ENCODE peak calls at places on chromosomes 13 and 19, in ten cellular contexts. W is choroid plexus epithelial cell, A is neural crest cell, K is foreskin fibroblast, S is brain microvascular endothelial cell, G is GM23338, H is AG10803, O is LNCaP clone FGC, T is Peyer's patch, V is RWPE1. B is an unnamed sample.

GRCh38 chr13:44474122-44474910 is 100.7 kb downstream of the SERP2 start:
- DNase-seq in W (peak), A (no peak), K (no peak), S (no peak), G (peak), H (peak), O (no peak), T (no peak), V (no peak), B (no peak)

GRCh38 chr19:5923356-5923755 is 9.3 kb downstream of the CAPS start:
- DNase-seq in W (no peak), A (no peak), K (no peak), S (no peak), G (no peak), H (no peak), O (no peak), T (no peak), V (no peak), B (no peak)

GRCh38 chr19:9487016-9487415 is 11.4 kb downstream of the ZNF560 start:
- DNase-seq in W (no peak), A (no peak), K (no peak), S (no peak), G (no peak), H (no peak), O (no peak), T (no peak), V (no peak), B (no peak)

GRCh38 chr19:2983351-2984195 is 6.2 kb downstream of the TLE6 start:
- DNase-seq in W (peak), A (peak), K (peak), S (no peak), G (peak), H (peak), O (no peak), T (peak), V (peak), B (no peak)

GRCh38 chr13:108595416-108596257 is 33.8 kb upstream of the MYO16 start:
- DNase-seq in W (peak), A (no peak), K (no peak), S (no peak), G (no peak), H (no peak), O (no peak), T (no peak), V (no peak), B (no peak)

GRCh38 chr19:35332817-35333216 is 3.8 kb downstream of the CD22 start:
- DNase-seq in W (no peak), A (no peak), K (no peak), S (no peak), G (peak), H (no peak), O (no peak), T (peak), V (no peak), B (peak)

GRCh38 chr19:40398417-40399056 is 8.6 kb upstream of the HIPK4 start:
- DNase-seq in W (peak), A (no peak), K (peak), S (peak), G (peak), H (no peak), O (no peak), T (peak), V (peak), B (peak)

GRCh38 chr19:46211201-46211881 is 18.2 kb upstream of the IGFL1 start:
- DNase-seq in W (no peak), A (no peak), K (no peak), S (no peak), G (peak), H (peak), O (no peak), T (no peak), V (peak), B (no peak)

GRCh38 chr19:10553943-10554381 is 10.3 kb downstream of the ATG4D start:
- DNase-seq in W (no peak), A (no peak), K (no peak), S (no peak), G (no peak), H (no peak), O (no peak), T (peak), V (peak), B (peak)

GRCh38 chr19:47226426-47227346 is 4.3 kb downstream of the BBC3 start:
- DNase-seq in W (peak), A (no peak), K (peak), S (no peak), G (peak), H (peak), O (no peak), T (peak), V (peak), B (peak)

GRCh38 chr13:73521291-73521626 is 462.5 kb downstream of the KLF5 start:
- DNase-seq in W (no peak), A (no peak), K (no peak), S (no peak), G (no peak), H (no peak), O (no peak), T (no peak), V (no peak), B (no peak)

GRCh38 chr13:113654175-113654560 is 3.8 kb downstream of the ATP4B start:
- DNase-seq in W (peak), A (no peak), K (no peak), S (no peak), G (no peak), H (no peak), O (no peak), T (peak), V (no peak), B (no peak)

GRCh38 chr13:71320452-71320851 is 546.6 kb downstream of the DACH1 start:
- DNase-seq in W (peak), A (no peak), K (peak), S (peak), G (peak), H (no peak), O (no peak), T (no peak), V (no peak), B (no peak)

GRCh38 chr19:49676136-49676689 is 858 bp upstream of the PRMT1 start:
- DNase-seq in W (peak), A (no peak), K (peak), S (peak), G (peak), H (peak), O (peak), T (peak), V (peak), B (no peak)

GRCh38 chr13:67343777-67344176 is 113.6 kb upstream of the PCDH9 start:
- DNase-seq in W (no peak), A (no peak), K (no peak), S (no peak), G (peak), H (no peak), O (peak), T (no peak), V (peak), B (no peak)

GRCh38 chr19:13920940-13921744 is 15.1 kb downstream of the CC2D1A start:
- DNase-seq in W (peak), A (no peak), K (peak), S (peak), G (peak), H (peak), O (no peak), T (no peak), V (peak), B (no peak)

GRCh38 chr13:98447881-98448641 is 128.8 kb downstream of the STK24 start:
- DNase-seq in W (peak), A (peak), K (peak), S (no peak), G (peak), H (peak), O (no peak), T (no peak), V (peak), B (no peak)

GRCh38 chr13:36282818-36283432 is 14.7 kb downstream of the CCDC169 start:
- DNase-seq in W (peak), A (no peak), K (peak), S (no peak), G (peak), H (peak), O (no peak), T (no peak), V (peak), B (no peak)

GRCh38 chr19:49818691-49819331 is 722 bp downstream of the MED25 start:
- DNase-seq in W (no peak), A (no peak), K (no peak), S (no peak), G (no peak), H (no peak), O (no peak), T (no peak), V (no peak), B (no peak)

GRCh38 chr19:48113190-48113917 is 2.7 kb upstream of the PLA2G4C start:
- DNase-seq in W (peak), A (no peak), K (peak), S (peak), G (no peak), H (no peak), O (no peak), T (no peak), V (no peak), B (no peak)

GRCh38 chr19:2135474-2136402 is 15.6 kb downstream of the AP3D1 start:
- DNase-seq in W (no peak), A (no peak), K (no peak), S (no peak), G (no peak), H (no peak), O (no peak), T (no peak), V (no peak), B (no peak)

GRCh38 chr19:49637865-49638350 is 2.0 kb downstream of the RRAS start:
- DNase-seq in W (peak), A (no peak), K (peak), S (peak), G (peak), H (peak), O (peak), T (peak), V (peak), B (no peak)

DNA sequence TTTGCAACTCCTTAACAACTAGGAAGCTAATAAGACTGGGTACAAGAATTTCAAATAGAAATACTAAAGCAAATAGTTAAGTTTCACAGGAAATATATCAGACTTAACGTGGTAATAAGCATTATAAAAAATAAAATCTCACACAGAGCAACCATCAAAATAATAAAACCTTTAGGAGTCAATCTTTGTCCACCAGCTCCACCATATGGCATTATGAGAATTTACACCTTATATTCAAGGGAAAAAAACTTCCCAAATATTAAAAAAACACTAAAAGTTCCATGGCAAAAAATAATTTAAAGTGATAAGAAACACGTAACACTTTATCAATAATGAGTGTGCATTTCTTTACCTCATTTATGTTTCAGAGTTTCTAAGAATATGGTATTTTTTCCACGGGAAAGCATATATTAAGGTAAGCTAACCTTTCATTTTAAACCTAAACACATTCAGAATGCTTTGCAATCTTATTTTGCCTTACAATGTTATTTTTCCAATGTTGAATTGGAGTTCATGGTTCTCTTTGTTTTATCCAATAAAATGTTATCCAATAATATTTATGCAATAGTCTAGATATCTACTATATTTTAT is 423.2 kb upstream of the SGCG start:
- DNase-seq in W (peak), A (no peak), K (peak), S (no peak), G (peak), H (peak), O (no peak), T (no peak), V (peak), B (no peak)
- TF ChIP-seq CTCF in W (peak), A (peak), K (no peak), S (no peak), G (peak), H (peak), O (peak), T (peak), V (peak), B (no peak)

DNA sequence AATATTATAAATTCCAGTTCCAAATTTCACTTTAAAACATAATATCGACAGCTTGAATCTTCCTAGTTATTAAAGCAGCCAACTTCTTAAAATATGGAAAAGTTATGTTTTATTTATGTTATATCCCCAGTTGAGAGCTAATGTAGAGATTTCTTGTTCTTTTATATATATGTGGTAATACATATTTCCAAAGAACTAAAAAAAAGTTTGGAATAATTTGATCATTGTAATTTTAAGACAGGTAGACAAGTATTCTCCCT is 781 bp upstream of the TBC1D4 start:
- DNase-seq in W (no peak), A (no peak), K (no peak), S (no peak), G (no peak), H (no peak), O (no peak), T (no peak), V (no peak), B (no peak)
- TF ChIP-seq CTCF in W (no peak), A (peak), K (no peak), S (no peak), G (no peak), H (no peak), O (no peak), T (no peak), V (peak), B (no peak)

GRCh38 chr13:53206455-53206854 is 177.8 kb downstream of the OLFM4 start:
- DNase-seq in W (peak), A (no peak), K (no peak), S (no peak), G (peak), H (no peak), O (no peak), T (no peak), V (peak), B (no peak)
- TF ChIP-seq CTCF in W (peak), A (peak), K (no peak), S (peak), G (peak), H (peak), O (peak), T (peak), V (peak), B (peak)

GRCh38 chr19:16589917-16590316 is 17.7 kb upstream of the SLC35E1 start:
- DNase-seq in W (no peak), A (no peak), K (no peak), S (no peak), G (no peak), H (no peak), O (no peak), T (no peak), V (no peak), B (no peak)
- TF ChIP-seq CTCF in W (no peak), A (no peak), K (no peak), S (no peak), G (no peak), H (no peak), O (no peak), T (no peak), V (no peak), B (no peak)

DNA sequence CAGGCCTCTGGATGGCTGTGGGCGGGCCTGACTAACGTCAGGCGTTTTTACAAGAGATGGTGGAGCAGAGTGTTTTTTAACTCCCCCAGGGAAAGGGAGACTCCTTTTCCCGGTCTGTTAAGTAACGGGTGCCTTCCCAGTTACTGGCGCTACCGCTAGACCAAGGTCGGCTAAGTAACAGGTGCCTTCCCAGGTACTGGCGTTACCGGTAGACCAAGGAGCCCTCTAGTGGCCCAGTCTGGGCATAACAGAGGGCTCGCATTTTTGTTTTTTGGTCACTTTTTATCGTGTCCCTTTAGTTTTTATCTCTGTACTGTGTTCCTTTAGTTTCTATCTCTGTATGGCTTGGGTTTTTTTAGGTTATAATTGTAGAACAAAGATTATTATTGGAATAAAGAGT is 10.0 kb downstream of the ZNF383 start:
- DNase-seq in W (peak), A (no peak), K (peak), S (no peak), G (peak), H (no peak), O (peak), T (no peak), V (no peak), B (no peak)
- TF ChIP-seq CTCF in W (peak), A (peak), K (peak), S (peak), G (peak), H (peak), O (peak), T (no peak), V (peak), B (peak)

DNA sequence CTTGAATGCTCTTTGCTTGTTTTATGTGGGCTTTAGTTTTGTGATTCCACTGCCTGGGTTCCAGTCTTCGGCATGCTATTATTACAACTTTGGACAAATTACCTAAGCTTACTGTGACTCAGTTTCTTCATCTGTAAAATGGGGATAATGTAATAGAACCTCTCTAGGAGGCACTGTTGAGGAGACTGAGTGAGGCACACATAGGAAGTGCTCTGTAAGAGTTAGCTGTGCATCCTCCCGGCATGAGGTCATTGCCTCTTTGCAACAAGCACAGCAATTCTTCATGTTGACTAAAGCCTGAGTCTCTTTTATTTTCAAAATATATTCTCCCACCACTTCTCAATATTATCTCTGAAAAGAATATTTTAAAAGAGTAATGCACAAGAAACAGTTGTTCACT is 227.4 kb downstream of the DLEU7 start:
- DNase-seq in W (peak), A (no peak), K (peak), S (peak), G (no peak), H (peak), O (no peak), T (no peak), V (no peak), B (no peak)
- TF ChIP-seq CTCF in W (no peak), A (no peak), K (no peak), S (peak), G (no peak), H (no peak), O (no peak), T (no peak), V (no peak), B (no peak)

DNA sequence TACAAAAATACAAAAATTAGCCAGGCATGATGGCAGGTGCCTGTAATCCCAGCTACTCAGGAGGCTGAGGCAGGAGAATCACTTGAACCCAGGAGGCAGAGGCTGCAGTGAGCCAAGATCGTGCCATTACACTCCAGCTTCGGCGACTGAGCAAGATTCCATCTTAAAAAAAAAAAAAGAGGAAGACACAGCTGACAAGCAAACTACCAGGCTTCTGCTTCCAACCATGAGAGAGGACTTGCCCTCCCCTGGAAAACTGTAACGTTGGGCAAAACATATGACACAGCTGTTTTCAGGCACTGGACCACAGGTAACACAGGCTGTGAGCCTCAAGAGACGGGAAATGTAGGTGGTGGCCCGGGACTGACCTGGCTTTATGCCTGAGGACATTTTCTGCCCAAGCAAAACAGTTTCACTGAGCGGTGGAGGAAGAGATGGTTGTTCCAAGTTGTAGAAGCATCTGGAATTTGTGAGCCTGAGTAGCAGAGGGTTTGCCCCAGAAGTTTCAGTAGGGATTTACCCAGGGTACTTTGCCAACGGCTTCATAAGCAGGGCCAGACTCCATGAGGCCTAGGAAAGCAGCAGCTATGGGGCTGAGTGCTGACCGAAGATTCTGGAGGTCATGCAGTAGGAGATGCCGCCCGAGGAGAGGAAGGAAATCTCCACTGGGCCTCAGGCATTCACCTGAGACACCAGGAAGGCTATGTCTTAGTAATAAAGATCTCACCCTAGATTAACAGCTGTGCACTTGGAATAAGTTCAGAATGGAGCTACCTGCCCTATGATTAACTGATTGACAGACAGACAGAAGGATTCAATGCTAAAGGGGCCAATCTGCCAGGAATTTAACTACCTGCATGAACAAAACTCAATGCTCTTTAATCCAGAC is 88.0 kb downstream of the ABCC4 start:
- DNase-seq in W (no peak), A (no peak), K (no peak), S (no peak), G (no peak), H (no peak), O (peak), T (no peak), V (no peak), B (no peak)
- TF ChIP-seq CTCF in W (no peak), A (no peak), K (no peak), S (no peak), G (no peak), H (no peak), O (no peak), T (no peak), V (no peak), B (no peak)

DNA sequence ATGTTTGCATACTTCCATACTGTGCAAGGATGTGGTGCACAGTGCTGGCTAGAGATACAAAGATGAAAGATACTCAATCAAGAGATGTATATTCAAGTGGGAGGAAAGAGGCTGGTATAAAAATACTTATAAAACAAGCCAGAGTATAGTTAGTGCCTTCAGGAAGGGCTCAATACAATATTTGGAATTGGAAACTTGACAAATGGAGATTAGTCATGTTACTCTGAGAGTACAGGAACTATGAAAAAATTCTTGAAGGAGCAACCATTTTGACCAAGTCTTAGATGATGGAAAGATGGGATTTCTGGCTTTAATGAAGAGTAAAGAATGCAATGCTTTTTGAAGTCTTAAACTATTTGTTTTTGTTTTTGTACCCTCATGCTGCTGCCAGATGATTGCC is 8.1 kb downstream of the PDS5B start:
- DNase-seq in W (no peak), A (no peak), K (peak), S (no peak), G (no peak), H (peak), O (no peak), T (no peak), V (no peak), B (no peak)
- TF ChIP-seq CTCF in W (no peak), A (no peak), K (no peak), S (no peak), G (no peak), H (no peak), O (no peak), T (no peak), V (no peak), B (no peak)